ENCODE peak calls at places on chromosomes 11 and 22, in ten cellular contexts. One of them, this sample, is unnamed.

GRCh38 chr22:48316245-48316875 is 1511.3 kb downstream of the BRD1 start:
- DNase-seq in NCI-H748 treated with DMSO at 0.1 percent for 48 hours: no peak
- DNase-seq in H9: peak; percentile 20
- DNase-seq in EH: no peak
- DNase-seq in activated naive CD8-positive, alpha-beta T cell treated with anti-CD3 and anti-CD28 coated beads, Interleukin-2, amount 10 ng/mL, durations not matched to agents 7 days and 5 days: peak; percentile 9
- DNase-seq in astrocyte of the hippocampus: no peak
- DNase-seq in mucosa of descending colon: peak; percentile 39
- DNase-seq in endodermal cell: peak; percentile 42
- DNase-seq in NCI-H1417: no peak
- DNase-seq in stimulated activated CD8-positive, alpha-beta memory T cell treated with anti-CD3 and anti-CD28 coated beads, Interleukin-15, amount 100 ng/mL, for 48 hours: no peak
- DNase-seq in this sample: no peak

GRCh38 chr11:65445604-65446445 is 23.2 kb downstream of the NEAT1 start:
- DNase-seq in NCI-H748 treated with DMSO at 0.1 percent for 48 hours: no peak
- DNase-seq in H9: no peak
- DNase-seq in activated naive CD8-positive, alpha-beta T cell treated with anti-CD3 and anti-CD28 coated beads, Interleukin-2, amount 10 ng/mL, durations not matched to agents 7 days and 5 days: peak; percentile 29
- DNase-seq in stimulated activated CD8-positive, alpha-beta memory T cell treated with anti-CD3 and anti-CD28 coated beads, Interleukin-15, amount 100 ng/mL, for 48 hours: no peak
- DNase-seq in mucosa of descending colon: no peak
- DNase-seq in EH: peak; percentile 78
- DNase-seq in NCI-H1417: no peak
- DNase-seq in endodermal cell: peak; percentile 55
- DNase-seq in astrocyte of the hippocampus: no peak
- DNase-seq in this sample: peak; percentile 89

GRCh38 chr11:115845872-115846271 is 341.7 kb upstream of the CADM1 start:
- DNase-seq in stimulated activated CD8-positive, alpha-beta memory T cell treated with anti-CD3 and anti-CD28 coated beads, Interleukin-15, amount 100 ng/mL, for 48 hours: no peak
- DNase-seq in NCI-H748 treated with DMSO at 0.1 percent for 48 hours: no peak
- DNase-seq in endodermal cell: no peak
- DNase-seq in astrocyte of the hippocampus: no peak
- DNase-seq in EH: no peak
- DNase-seq in mucosa of descending colon: no peak
- DNase-seq in H9: no peak
- DNase-seq in NCI-H1417: no peak
- DNase-seq in activated naive CD8-positive, alpha-beta T cell treated with anti-CD3 and anti-CD28 coated beads, Interleukin-2, amount 10 ng/mL, durations not matched to agents 7 days and 5 days: no peak
- DNase-seq in this sample: no peak

GRCh38 chr11:66263231-66263630 is 5.2 kb upstream of the RAB1B start:
- DNase-seq in endodermal cell: no peak
- DNase-seq in NCI-H748 treated with DMSO at 0.1 percent for 48 hours: no peak
- DNase-seq in H9: no peak
- DNase-seq in astrocyte of the hippocampus: no peak
- DNase-seq in EH: no peak
- DNase-seq in mucosa of descending colon: no peak
- DNase-seq in stimulated activated CD8-positive, alpha-beta memory T cell treated with anti-CD3 and anti-CD28 coated beads, Interleukin-15, amount 100 ng/mL, for 48 hours: no peak
- DNase-seq in NCI-H1417: no peak
- DNase-seq in activated naive CD8-positive, alpha-beta T cell treated with anti-CD3 and anti-CD28 coated beads, Interleukin-2, amount 10 ng/mL, durations not matched to agents 7 days and 5 days: no peak
- DNase-seq in this sample: no peak

GRCh38 chr22:22746061-22746962 is 101.9 kb downstream of the GGTLC2 start:
- DNase-seq in endodermal cell: no peak
- DNase-seq in EH: no peak
- DNase-seq in NCI-H748 treated with DMSO at 0.1 percent for 48 hours: no peak
- DNase-seq in stimulated activated CD8-positive, alpha-beta memory T cell treated with anti-CD3 and anti-CD28 coated beads, Interleukin-15, amount 100 ng/mL, for 48 hours: no peak
- DNase-seq in H9: no peak
- DNase-seq in astrocyte of the hippocampus: no peak
- DNase-seq in NCI-H1417: no peak
- DNase-seq in activated naive CD8-positive, alpha-beta T cell treated with anti-CD3 and anti-CD28 coated beads, Interleukin-2, amount 10 ng/mL, durations not matched to agents 7 days and 5 days: no peak
- DNase-seq in mucosa of descending colon: no peak
- DNase-seq in this sample: no peak

GRCh38 chr11:14676068-14676467 is 32.5 kb downstream of the PDE3B start:
- DNase-seq in mucosa of descending colon: no peak
- DNase-seq in stimulated activated CD8-positive, alpha-beta memory T cell treated with anti-CD3 and anti-CD28 coated beads, Interleukin-15, amount 100 ng/mL, for 48 hours: no peak
- DNase-seq in NCI-H1417: no peak
- DNase-seq in H9: no peak
- DNase-seq in EH: no peak
- DNase-seq in NCI-H748 treated with DMSO at 0.1 percent for 48 hours: no peak
- DNase-seq in activated naive CD8-positive, alpha-beta T cell treated with anti-CD3 and anti-CD28 coated beads, Interleukin-2, amount 10 ng/mL, durations not matched to agents 7 days and 5 days: no peak
- DNase-seq in astrocyte of the hippocampus: no peak
- DNase-seq in endodermal cell: no peak
- DNase-seq in this sample: no peak

GRCh38 chr11:63877658-63878241 is 38.8 kb downstream of the MARK2 start:
- DNase-seq in astrocyte of the hippocampus: no peak
- DNase-seq in stimulated activated CD8-positive, alpha-beta memory T cell treated with anti-CD3 and anti-CD28 coated beads, Interleukin-15, amount 100 ng/mL, for 48 hours: no peak
- DNase-seq in NCI-H748 treated with DMSO at 0.1 percent for 48 hours: no peak
- DNase-seq in mucosa of descending colon: peak; percentile 8
- DNase-seq in EH: no peak
- DNase-seq in H9: no peak
- DNase-seq in endodermal cell: no peak
- DNase-seq in activated naive CD8-positive, alpha-beta T cell treated with anti-CD3 and anti-CD28 coated beads, Interleukin-2, amount 10 ng/mL, durations not matched to agents 7 days and 5 days: no peak
- DNase-seq in NCI-H1417: no peak
- DNase-seq in this sample: no peak

GRCh38 chr11:130371004-130371590 is 56.4 kb upstream of the ZBTB44 start:
- DNase-seq in stimulated activated CD8-positive, alpha-beta memory T cell treated with anti-CD3 and anti-CD28 coated beads, Interleukin-15, amount 100 ng/mL, for 48 hours: no peak
- DNase-seq in NCI-H1417: no peak
- DNase-seq in NCI-H748 treated with DMSO at 0.1 percent for 48 hours: no peak
- DNase-seq in activated naive CD8-positive, alpha-beta T cell treated with anti-CD3 and anti-CD28 coated beads, Interleukin-2, amount 10 ng/mL, durations not matched to agents 7 days and 5 days: no peak
- DNase-seq in endodermal cell: no peak
- DNase-seq in astrocyte of the hippocampus: no peak
- DNase-seq in EH: no peak
- DNase-seq in H9: no peak
- DNase-seq in mucosa of descending colon: no peak
- DNase-seq in this sample: no peak

GRCh38 chr11:69101100-69101791 is 52.5 kb downstream of the TPCN2 start:
- DNase-seq in endodermal cell: peak; percentile 96
- DNase-seq in NCI-H748 treated with DMSO at 0.1 percent for 48 hours: peak; percentile 60
- DNase-seq in EH: peak; percentile 83
- DNase-seq in stimulated activated CD8-positive, alpha-beta memory T cell treated with anti-CD3 and anti-CD28 coated beads, Interleukin-15, amount 100 ng/mL, for 48 hours: peak; percentile 58
- DNase-seq in mucosa of descending colon: peak; percentile 81
- DNase-seq in NCI-H1417: peak; percentile 89
- DNase-seq in H9: peak; percentile 88
- DNase-seq in astrocyte of the hippocampus: peak; percentile 92
- DNase-seq in activated naive CD8-positive, alpha-beta T cell treated with anti-CD3 and anti-CD28 coated beads, Interleukin-2, amount 10 ng/mL, durations not matched to agents 7 days and 5 days: peak; percentile 84
- DNase-seq in this sample: peak; percentile 76

GRCh38 chr22:21938071-21938822 is 14.4 kb downstream of the PPM1F start:
- DNase-seq in H9: peak; percentile 93
- DNase-seq in astrocyte of the hippocampus: peak; percentile 97
- DNase-seq in EH: peak; percentile 88
- DNase-seq in activated naive CD8-positive, alpha-beta T cell treated with anti-CD3 and anti-CD28 coated beads, Interleukin-2, amount 10 ng/mL, durations not matched to agents 7 days and 5 days: peak; percentile 95
- DNase-seq in NCI-H1417: peak; percentile 90
- DNase-seq in stimulated activated CD8-positive, alpha-beta memory T cell treated with anti-CD3 and anti-CD28 coated beads, Interleukin-15, amount 100 ng/mL, for 48 hours: peak; percentile 84
- DNase-seq in NCI-H748 treated with DMSO at 0.1 percent for 48 hours: peak; percentile 66
- DNase-seq in endodermal cell: peak; percentile 98
- DNase-seq in mucosa of descending colon: peak; percentile 95
- DNase-seq in this sample: peak; percentile 94

GRCh38 chr11:76667271-76667818 is 3.2 kb downstream of the LRRC32 start:
- DNase-seq in EH: no peak
- DNase-seq in activated naive CD8-positive, alpha-beta T cell treated with anti-CD3 and anti-CD28 coated beads, Interleukin-2, amount 10 ng/mL, durations not matched to agents 7 days and 5 days: no peak
- DNase-seq in endodermal cell: peak; percentile 45
- DNase-seq in H9: peak; percentile 22
- DNase-seq in NCI-H1417: no peak
- DNase-seq in NCI-H748 treated with DMSO at 0.1 percent for 48 hours: no peak
- DNase-seq in mucosa of descending colon: no peak
- DNase-seq in astrocyte of the hippocampus: no peak
- DNase-seq in stimulated activated CD8-positive, alpha-beta memory T cell treated with anti-CD3 and anti-CD28 coated beads, Interleukin-15, amount 100 ng/mL, for 48 hours: no peak
- DNase-seq in this sample: no peak

GRCh38 chr22:46538816-46539163 is 1.4 kb upstream of the CELSR1 start:
- DNase-seq in NCI-H748 treated with DMSO at 0.1 percent for 48 hours: no peak
- DNase-seq in NCI-H1417: no peak
- DNase-seq in activated naive CD8-positive, alpha-beta T cell treated with anti-CD3 and anti-CD28 coated beads, Interleukin-2, amount 10 ng/mL, durations not matched to agents 7 days and 5 days: no peak
- DNase-seq in endodermal cell: no peak
- DNase-seq in EH: peak; percentile 73
- DNase-seq in astrocyte of the hippocampus: peak; percentile 63
- DNase-seq in H9: no peak
- DNase-seq in mucosa of descending colon: no peak
- DNase-seq in stimulated activated CD8-positive, alpha-beta memory T cell treated with anti-CD3 and anti-CD28 coated beads, Interleukin-15, amount 100 ng/mL, for 48 hours: no peak
- DNase-seq in this sample: no peak

GRCh38 chr22:32823024-32823730 is 21.7 kb downstream of the TIMP3 start:
- DNase-seq in H9: peak; percentile 75
- DNase-seq in EH: peak; percentile 50
- DNase-seq in stimulated activated CD8-positive, alpha-beta memory T cell treated with anti-CD3 and anti-CD28 coated beads, Interleukin-15, amount 100 ng/mL, for 48 hours: no peak
- DNase-seq in astrocyte of the hippocampus: peak; percentile 48
- DNase-seq in mucosa of descending colon: no peak
- DNase-seq in endodermal cell: peak; percentile 92
- DNase-seq in activated naive CD8-positive, alpha-beta T cell treated with anti-CD3 and anti-CD28 coated beads, Interleukin-2, amount 10 ng/mL, durations not matched to agents 7 days and 5 days: no peak
- DNase-seq in NCI-H748 treated with DMSO at 0.1 percent for 48 hours: no peak
- DNase-seq in NCI-H1417: peak; percentile 30
- DNase-seq in this sample: peak; percentile 56

GRCh38 chr11:91981995-91982394 is 242.6 kb upstream of the FAT3 start:
- DNase-seq in EH: peak; percentile 100
- DNase-seq in astrocyte of the hippocampus: peak; percentile 97
- DNase-seq in NCI-H748 treated with DMSO at 0.1 percent for 48 hours: no peak
- DNase-seq in mucosa of descending colon: no peak
- DNase-seq in NCI-H1417: no peak
- DNase-seq in H9: no peak
- DNase-seq in activated naive CD8-positive, alpha-beta T cell treated with anti-CD3 and anti-CD28 coated beads, Interleukin-2, amount 10 ng/mL, durations not matched to agents 7 days and 5 days: no peak
- DNase-seq in stimulated activated CD8-positive, alpha-beta memory T cell treated with anti-CD3 and anti-CD28 coated beads, Interleukin-15, amount 100 ng/mL, for 48 hours: no peak
- DNase-seq in endodermal cell: no peak
- DNase-seq in this sample: peak; percentile 79

GRCh38 chr11:71458146-71459070 is 5.4 kb downstream of the NADSYN1 start:
- DNase-seq in stimulated activated CD8-positive, alpha-beta memory T cell treated with anti-CD3 and anti-CD28 coated beads, Interleukin-15, amount 100 ng/mL, for 48 hours: no peak
- DNase-seq in mucosa of descending colon: no peak
- DNase-seq in EH: peak; percentile 24
- DNase-seq in activated naive CD8-positive, alpha-beta T cell treated with anti-CD3 and anti-CD28 coated beads, Interleukin-2, amount 10 ng/mL, durations not matched to agents 7 days and 5 days: no peak
- DNase-seq in NCI-H748 treated with DMSO at 0.1 percent for 48 hours: no peak
- DNase-seq in H9: no peak
- DNase-seq in astrocyte of the hippocampus: no peak
- DNase-seq in NCI-H1417: no peak
- DNase-seq in endodermal cell: no peak
- DNase-seq in this sample: no peak

GRCh38 chr22:45053094-45053493 is 43.3 kb upstream of the PHF21B start:
- DNase-seq in astrocyte of the hippocampus: no peak
- DNase-seq in H9: no peak
- DNase-seq in NCI-H1417: no peak
- DNase-seq in NCI-H748 treated with DMSO at 0.1 percent for 48 hours: no peak
- DNase-seq in mucosa of descending colon: no peak
- DNase-seq in EH: no peak
- DNase-seq in endodermal cell: no peak
- DNase-seq in activated naive CD8-positive, alpha-beta T cell treated with anti-CD3 and anti-CD28 coated beads, Interleukin-2, amount 10 ng/mL, durations not matched to agents 7 days and 5 days: no peak
- DNase-seq in stimulated activated CD8-positive, alpha-beta memory T cell treated with anti-CD3 and anti-CD28 coated beads, Interleukin-15, amount 100 ng/mL, for 48 hours: no peak
- DNase-seq in this sample: no peak

GRCh38 chr11:12542186-12542935 is 131.9 kb upstream of the TEAD1 start:
- DNase-seq in activated naive CD8-positive, alpha-beta T cell treated with anti-CD3 and anti-CD28 coated beads, Interleukin-2, amount 10 ng/mL, durations not matched to agents 7 days and 5 days: no peak
- DNase-seq in mucosa of descending colon: no peak
- DNase-seq in EH: peak; percentile 33
- DNase-seq in NCI-H1417: no peak
- DNase-seq in stimulated activated CD8-positive, alpha-beta memory T cell treated with anti-CD3 and anti-CD28 coated beads, Interleukin-15, amount 100 ng/mL, for 48 hours: no peak
- DNase-seq in astrocyte of the hippocampus: no peak
- DNase-seq in endodermal cell: no peak
- DNase-seq in H9: no peak
- DNase-seq in NCI-H748 treated with DMSO at 0.1 percent for 48 hours: no peak
- DNase-seq in this sample: no peak

GRCh38 chr11:65506316-65506769 is 7.5 kb downstream of the MALAT1 start:
- DNase-seq in NCI-H1417: no peak
- DNase-seq in H9: no peak
- DNase-seq in astrocyte of the hippocampus: no peak
- DNase-seq in NCI-H748 treated with DMSO at 0.1 percent for 48 hours: peak; percentile 39
- DNase-seq in EH: no peak
- DNase-seq in endodermal cell: no peak
- DNase-seq in mucosa of descending colon: peak; percentile 48
- DNase-seq in activated naive CD8-positive, alpha-beta T cell treated with anti-CD3 and anti-CD28 coated beads, Interleukin-2, amount 10 ng/mL, durations not matched to agents 7 days and 5 days: no peak
- DNase-seq in stimulated activated CD8-positive, alpha-beta memory T cell treated with anti-CD3 and anti-CD28 coated beads, Interleukin-15, amount 100 ng/mL, for 48 hours: no peak
- DNase-seq in this sample: no peak

GRCh38 chr11:74822187-74822586 is 73.5 kb downstream of the RNF169 start:
- DNase-seq in activated naive CD8-positive, alpha-beta T cell treated with anti-CD3 and anti-CD28 coated beads, Interleukin-2, amount 10 ng/mL, durations not matched to agents 7 days and 5 days: no peak
- DNase-seq in NCI-H1417: no peak
- DNase-seq in H9: no peak
- DNase-seq in astrocyte of the hippocampus: peak; percentile 68
- DNase-seq in NCI-H748 treated with DMSO at 0.1 percent for 48 hours: no peak
- DNase-seq in EH: peak; percentile 72
- DNase-seq in stimulated activated CD8-positive, alpha-beta memory T cell treated with anti-CD3 and anti-CD28 coated beads, Interleukin-15, amount 100 ng/mL, for 48 hours: no peak
- DNase-seq in endodermal cell: no peak
- DNase-seq in mucosa of descending colon: no peak
- DNase-seq in this sample: peak; percentile 95

GRCh38 chr22:32083814-32084213 is 40.8 kb downstream of the SLC5A1 start:
- DNase-seq in stimulated activated CD8-positive, alpha-beta memory T cell treated with anti-CD3 and anti-CD28 coated beads, Interleukin-15, amount 100 ng/mL, for 48 hours: no peak
- DNase-seq in NCI-H1417: no peak
- DNase-seq in astrocyte of the hippocampus: no peak
- DNase-seq in endodermal cell: no peak
- DNase-seq in EH: no peak
- DNase-seq in H9: no peak
- DNase-seq in NCI-H748 treated with DMSO at 0.1 percent for 48 hours: no peak
- DNase-seq in activated naive CD8-positive, alpha-beta T cell treated with anti-CD3 and anti-CD28 coated beads, Interleukin-2, amount 10 ng/mL, durations not matched to agents 7 days and 5 days: no peak
- DNase-seq in mucosa of descending colon: no peak
- DNase-seq in this sample: no peak

GRCh38 chr11:121634889-121635288 is 182.1 kb upstream of the SORL1-AS1 start:
- DNase-seq in EH: peak; percentile 86
- DNase-seq in endodermal cell: peak; percentile 28
- DNase-seq in H9: no peak
- DNase-seq in mucosa of descending colon: no peak
- DNase-seq in stimulated activated CD8-positive, alpha-beta memory T cell treated with anti-CD3 and anti-CD28 coated beads, Interleukin-15, amount 100 ng/mL, for 48 hours: no peak
- DNase-seq in NCI-H748 treated with DMSO at 0.1 percent for 48 hours: no peak
- DNase-seq in NCI-H1417: no peak
- DNase-seq in astrocyte of the hippocampus: peak; percentile 63
- DNase-seq in activated naive CD8-positive, alpha-beta T cell treated with anti-CD3 and anti-CD28 coated beads, Interleukin-2, amount 10 ng/mL, durations not matched to agents 7 days and 5 days: no peak
- DNase-seq in this sample: peak; percentile 76

GRCh38 chr11:12540913-12541587 is 133.2 kb upstream of the TEAD1 start:
- DNase-seq in EH: peak; percentile 96
- DNase-seq in NCI-H1417: no peak
- DNase-seq in endodermal cell: peak; percentile 66
- DNase-seq in activated naive CD8-positive, alpha-beta T cell treated with anti-CD3 and anti-CD28 coated beads, Interleukin-2, amount 10 ng/mL, durations not matched to agents 7 days and 5 days: no peak
- DNase-seq in stimulated activated CD8-positive, alpha-beta memory T cell treated with anti-CD3 and anti-CD28 coated beads, Interleukin-15, amount 100 ng/mL, for 48 hours: no peak
- DNase-seq in mucosa of descending colon: no peak
- DNase-seq in H9: no peak
- DNase-seq in astrocyte of the hippocampus: peak; percentile 81
- DNase-seq in NCI-H748 treated with DMSO at 0.1 percent for 48 hours: no peak
- DNase-seq in this sample: peak; percentile 76

GRCh38 chr11:94142308-94143277 is 14.0 kb downstream of the PANX1 start:
- DNase-seq in EH: no peak
- DNase-seq in H9: no peak
- DNase-seq in NCI-H748 treated with DMSO at 0.1 percent for 48 hours: no peak
- DNase-seq in mucosa of descending colon: no peak
- DNase-seq in astrocyte of the hippocampus: no peak
- DNase-seq in NCI-H1417: no peak
- DNase-seq in stimulated activated CD8-positive, alpha-beta memory T cell treated with anti-CD3 and anti-CD28 coated beads, Interleukin-15, amount 100 ng/mL, for 48 hours: no peak
- DNase-seq in activated naive CD8-positive, alpha-beta T cell treated with anti-CD3 and anti-CD28 coated beads, Interleukin-2, amount 10 ng/mL, durations not matched to agents 7 days and 5 days: no peak
- DNase-seq in endodermal cell: no peak
- DNase-seq in this sample: peak; percentile 80

GRCh38 chr22:23251445-23252093 is 71.3 kb downstream of the BCR start:
- DNase-seq in endodermal cell: no peak
- DNase-seq in EH: peak; percentile 13
- DNase-seq in NCI-H748 treated with DMSO at 0.1 percent for 48 hours: no peak
- DNase-seq in mucosa of descending colon: peak; percentile 34
- DNase-seq in NCI-H1417: peak; percentile 22
- DNase-seq in astrocyte of the hippocampus: no peak
- DNase-seq in H9: no peak
- DNase-seq in activated naive CD8-positive, alpha-beta T cell treated with anti-CD3 and anti-CD28 coated beads, Interleukin-2, amount 10 ng/mL, durations not matched to agents 7 days and 5 days: no peak
- DNase-seq in stimulated activated CD8-positive, alpha-beta memory T cell treated with anti-CD3 and anti-CD28 coated beads, Interleukin-15, amount 100 ng/mL, for 48 hours: no peak
- DNase-seq in this sample: peak; percentile 8

GRCh38 chr11:130177782-130178181 is 18.2 kb downstream of the ST14 start:
- DNase-seq in astrocyte of the hippocampus: no peak
- DNase-seq in mucosa of descending colon: no peak
- DNase-seq in stimulated activated CD8-positive, alpha-beta memory T cell treated with anti-CD3 and anti-CD28 coated beads, Interleukin-15, amount 100 ng/mL, for 48 hours: no peak
- DNase-seq in NCI-H1417: peak; percentile 28
- DNase-seq in H9: no peak
- DNase-seq in activated naive CD8-positive, alpha-beta T cell treated with anti-CD3 and anti-CD28 coated beads, Interleukin-2, amount 10 ng/mL, durations not matched to agents 7 days and 5 days: no peak
- DNase-seq in NCI-H748 treated with DMSO at 0.1 percent for 48 hours: no peak
- DNase-seq in endodermal cell: no peak
- DNase-seq in EH: no peak
- DNase-seq in this sample: no peak

GRCh38 chr11:36702330-36703054 is 104.5 kb upstream of the RAG2 start:
- DNase-seq in NCI-H1417: peak; percentile 90
- DNase-seq in activated naive CD8-positive, alpha-beta T cell treated with anti-CD3 and anti-CD28 coated beads, Interleukin-2, amount 10 ng/mL, durations not matched to agents 7 days and 5 days: no peak
- DNase-seq in NCI-H748 treated with DMSO at 0.1 percent for 48 hours: peak; percentile 48
- DNase-seq in mucosa of descending colon: no peak
- DNase-seq in astrocyte of the hippocampus: peak; percentile 75
- DNase-seq in stimulated activated CD8-positive, alpha-beta memory T cell treated with anti-CD3 and anti-CD28 coated beads, Interleukin-15, amount 100 ng/mL, for 48 hours: no peak
- DNase-seq in EH: peak; percentile 64
- DNase-seq in H9: peak; percentile 58
- DNase-seq in endodermal cell: peak; percentile 72
- DNase-seq in this sample: peak; percentile 67

GRCh38 chr11:2522636-2523255 is 77.9 kb downstream of the KCNQ1 start:
- DNase-seq in activated naive CD8-positive, alpha-beta T cell treated with anti-CD3 and anti-CD28 coated beads, Interleukin-2, amount 10 ng/mL, durations not matched to agents 7 days and 5 days: peak; percentile 28
- DNase-seq in mucosa of descending colon: peak; percentile 44
- DNase-seq in NCI-H1417: no peak
- DNase-seq in stimulated activated CD8-positive, alpha-beta memory T cell treated with anti-CD3 and anti-CD28 coated beads, Interleukin-15, amount 100 ng/mL, for 48 hours: no peak
- DNase-seq in endodermal cell: peak; percentile 34
- DNase-seq in astrocyte of the hippocampus: no peak
- DNase-seq in NCI-H748 treated with DMSO at 0.1 percent for 48 hours: no peak
- DNase-seq in EH: no peak
- DNase-seq in H9: peak; percentile 19
- DNase-seq in this sample: no peak

GRCh38 chr11:131723088-131723487 is 352.7 kb downstream of the NTM start:
- DNase-seq in mucosa of descending colon: no peak
- DNase-seq in astrocyte of the hippocampus: no peak
- DNase-seq in endodermal cell: no peak
- DNase-seq in EH: no peak
- DNase-seq in NCI-H748 treated with DMSO at 0.1 percent for 48 hours: no peak
- DNase-seq in NCI-H1417: peak; percentile 79
- DNase-seq in stimulated activated CD8-positive, alpha-beta memory T cell treated with anti-CD3 and anti-CD28 coated beads, Interleukin-15, amount 100 ng/mL, for 48 hours: no peak
- DNase-seq in activated naive CD8-positive, alpha-beta T cell treated with anti-CD3 and anti-CD28 coated beads, Interleukin-2, amount 10 ng/mL, durations not matched to agents 7 days and 5 days: no peak
- DNase-seq in H9: no peak
- DNase-seq in this sample: no peak